ENCODE peak calls at places on chromosomes 16 and 17, in five cellular contexts. U is upper lobe of left lung, Y is GM12865, B is stomach, E is AG04450. W is an unnamed sample.

GRCh38 chr17:17792551-17793377 is 44.0 kb downstream of the SREBF1 start:
- DNase-seq in B (peak; percentile 38), Y (peak; percentile 43), E (no peak), U (peak; percentile 84), W (no peak)

GRCh38 chr16:15966420-15967222 is 17.2 kb downstream of the ABCC1 start:
- DNase-seq in B (no peak), Y (no peak), E (peak; percentile 61), U (no peak), W (no peak)

GRCh38 chr17:37818689-37819088 is 73.8 kb upstream of the HNF1B start:
- DNase-seq in B (peak; percentile 73), U (no peak), Y (no peak), E (peak; percentile 47), W (no peak)

GRCh38 chr17:885971-886571 is 93.5 kb downstream of the NXN start:
- DNase-seq in E (no peak), Y (no peak), U (peak; percentile 79), B (peak; percentile 72), W (no peak)

GRCh38 chr17:42031584-42031983 is 11.7 kb downstream of the NKIRAS2 start:
- DNase-seq in B (no peak), U (no peak), Y (no peak), E (no peak), W (no peak)

GRCh38 chr16:22786691-22787090 is 27.3 kb upstream of the HS3ST2 start:
- DNase-seq in U (no peak), B (no peak), Y (no peak), E (no peak), W (no peak)

GRCh38 chr17:49260011-49260921 is 29.7 kb upstream of the PHOSPHO1 start:
- DNase-seq in B (peak; percentile 49), U (peak; percentile 93), E (peak; percentile 33), Y (peak; percentile 43), W (peak; percentile 88)

GRCh38 chr16:13429411-13429810 is 490.5 kb upstream of the ERCC4 start:
- DNase-seq in U (no peak), Y (no peak), E (no peak), B (no peak), W (no peak)

GRCh38 chr17:59565959-59566324 is 532 bp downstream of the DHX40 start:
- DNase-seq in Y (peak; percentile 76), U (no peak), B (peak; percentile 47), E (peak; percentile 49), W (peak; percentile 64)

GRCh38 chr16:26598061-26598460 is 468.7 kb upstream of the C16orf82 start:
- DNase-seq in E (no peak), Y (peak; percentile 3), B (no peak), U (no peak), W (no peak)

GRCh38 chr17:39277110-39277509 is 51.4 kb upstream of the STAC2 start:
- DNase-seq in B (no peak), U (no peak), Y (peak; percentile 35), E (no peak), W (no peak)

GRCh38 chr17:20998571-20999043 is 44.2 kb downstream of the USP22 start:
- DNase-seq in E (no peak), U (no peak), Y (no peak), B (no peak), W (no peak)

GRCh38 chr16:85137323-85138072 is 25.2 kb upstream of the CIBAR2 start:
- DNase-seq in U (peak; percentile 94), B (peak; percentile 93), E (peak; percentile 78), Y (no peak), W (peak; percentile 80)

GRCh38 chr17:76154292-76154691 is 13.2 kb upstream of the FOXJ1 start:
- DNase-seq in Y (no peak), B (no peak), E (no peak), U (no peak), W (no peak)

GRCh38 chr16:561413-561794 is 1.2 kb downstream of the PRR35 start:
- DNase-seq in E (no peak), Y (no peak), U (no peak), B (no peak), W (no peak)

GRCh38 chr16:87192418-87193073 is 124.6 kb downstream of the C16orf95 start:
- DNase-seq in E (no peak), Y (no peak), U (peak; percentile 61), B (no peak), W (no peak)

GRCh38 chr17:7295230-7296180 is 1.1 kb upstream of the YBX2 start:
- DNase-seq in Y (no peak), E (no peak), B (no peak), U (no peak), W (peak; percentile 29)

GRCh38 chr17:56136316-56136715 is 17.0 kb upstream of the ANKFN1 start:
- DNase-seq in Y (no peak), B (no peak), U (no peak), E (no peak), W (no peak)

GRCh38 chr16:85309656-85310587 is 197.7 kb upstream of the CIBAR2 start:
- DNase-seq in Y (peak; percentile 22), U (peak; percentile 87), B (no peak), E (no peak), W (peak; percentile 86)

GRCh38 chr17:78063489-78063888 is 65.1 kb downstream of the TMC6 start:
- DNase-seq in U (no peak), Y (no peak), B (no peak), E (no peak), W (no peak)

GRCh38 chr17:80254396-80255241 is 6.0 kb upstream of the RNF213 start:
- DNase-seq in Y (peak; percentile 91), U (no peak), E (peak; percentile 68), B (peak; percentile 58), W (peak; percentile 65)

GRCh38 chr17:1782171-1782567 is 20.3 kb downstream of the SERPINF1 start:
- DNase-seq in U (no peak), Y (no peak), E (no peak), B (no peak), W (no peak)

GRCh38 chr16:3157229-3158013 is 22.6 kb downstream of the ZNF213 start:
- DNase-seq in Y (peak; percentile 79), B (peak; percentile 72), E (peak; percentile 89), U (peak; percentile 89), W (peak; percentile 69)

DNA sequence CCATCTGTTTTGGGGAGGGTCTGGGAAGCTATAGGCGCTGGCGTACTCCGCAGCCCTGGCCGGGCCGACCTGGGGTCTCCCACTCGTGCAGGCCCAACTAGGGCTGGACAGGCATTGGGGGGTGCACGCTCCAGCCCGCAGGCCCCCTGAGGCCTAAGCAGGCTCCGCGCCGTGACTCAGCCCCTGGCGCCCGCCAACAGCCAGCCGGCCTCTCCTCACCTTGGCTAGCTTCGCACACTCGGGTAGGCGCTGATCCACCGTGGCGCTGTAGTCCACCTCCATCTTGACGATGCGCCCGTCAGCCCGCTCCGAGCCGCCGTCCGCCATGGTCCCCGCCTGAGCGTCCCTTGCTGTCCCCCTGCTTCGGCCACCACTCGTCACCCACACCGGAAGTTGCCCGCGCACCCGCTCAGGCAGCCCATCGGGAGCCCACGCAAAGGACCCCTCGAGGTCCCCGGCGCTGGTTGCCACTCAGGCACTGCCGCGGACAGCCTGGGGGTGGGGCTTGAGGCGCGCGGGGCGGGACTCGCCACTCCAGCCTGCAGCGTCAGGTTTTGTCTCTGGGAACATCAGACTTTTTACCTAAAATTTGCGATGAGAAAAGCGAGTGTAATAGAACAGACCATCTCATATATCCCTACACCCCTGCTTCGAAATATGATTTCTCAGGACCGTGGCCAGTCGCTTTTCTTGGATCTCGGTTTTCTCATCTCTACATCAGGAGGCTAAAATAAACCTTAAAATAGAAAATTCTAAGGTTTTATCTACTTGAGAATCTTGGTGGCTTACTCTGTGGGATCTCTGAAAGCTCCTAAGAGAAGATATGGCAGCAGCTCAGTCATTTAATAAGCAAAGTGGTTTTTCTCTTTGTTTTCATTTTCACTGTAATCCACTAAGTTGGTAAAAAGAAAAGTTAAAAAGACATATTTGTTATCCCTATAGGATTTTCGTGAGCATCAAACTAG is at the start of gene PSMD12:
- DNase-seq in B (peak; percentile 94), Y (peak; percentile 96), E (peak; percentile 67), U (peak; percentile 99), W (peak; percentile 92)
- TF ChIP-seq CTCF in B (no peak), Y (no peak), E (no peak), U (no peak), W (no peak)

GRCh38 chr16:29738514-29738913 is 7.3 kb downstream of the C16orf54 start:
- DNase-seq in U (no peak), E (no peak), B (no peak), Y (peak; percentile 82), W (no peak)

GRCh38 chr16:29734826-29735225 is 11.0 kb downstream of the C16orf54 start:
- DNase-seq in B (no peak), E (no peak), Y (no peak), U (no peak), W (no peak)

GRCh38 chr16:29737713-29738112 is 8.1 kb downstream of the C16orf54 start:
- DNase-seq in E (no peak), B (no peak), Y (no peak), U (no peak), W (no peak)

GRCh38 chr16:29736764-29737163 is 9.0 kb downstream of the C16orf54 start:
- DNase-seq in B (no peak), U (no peak), Y (no peak), E (no peak), W (peak; percentile 63)

GRCh38 chr16:29736112-29736511 is 9.7 kb downstream of the C16orf54 start:
- DNase-seq in E (no peak), B (no peak), Y (no peak), U (no peak), W (no peak)
- TF ChIP-seq CTCF in E (peak; percentile 33), B (no peak), Y (no peak), U (no peak), W (no peak)

DNA sequence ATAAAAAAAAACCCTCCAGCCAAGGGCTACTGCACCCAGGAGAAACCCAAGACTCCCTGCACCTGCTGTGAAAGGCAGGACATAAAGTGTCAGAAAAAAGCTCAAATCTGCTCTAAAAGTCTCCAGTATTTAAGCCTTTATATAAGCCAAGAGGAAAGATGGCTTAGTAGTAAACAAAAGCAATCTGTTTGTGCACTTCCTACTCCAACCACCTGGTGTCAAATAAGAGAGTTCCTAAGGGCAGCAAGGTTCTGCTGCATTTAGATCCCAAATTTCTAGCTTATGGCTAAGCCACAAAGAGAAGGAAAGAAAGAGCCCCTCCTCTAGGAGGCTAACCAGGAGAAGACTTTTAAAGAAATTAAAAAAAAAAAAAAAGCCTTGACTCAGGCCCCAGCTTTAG is 20.6 kb downstream of the ACSM1 start:
- DNase-seq in Y (no peak), B (no peak), U (no peak), E (no peak), W (no peak)
- TF ChIP-seq CTCF in Y (peak; percentile 8), B (no peak), U (no peak), E (no peak), W (peak; percentile 24)

DNA sequence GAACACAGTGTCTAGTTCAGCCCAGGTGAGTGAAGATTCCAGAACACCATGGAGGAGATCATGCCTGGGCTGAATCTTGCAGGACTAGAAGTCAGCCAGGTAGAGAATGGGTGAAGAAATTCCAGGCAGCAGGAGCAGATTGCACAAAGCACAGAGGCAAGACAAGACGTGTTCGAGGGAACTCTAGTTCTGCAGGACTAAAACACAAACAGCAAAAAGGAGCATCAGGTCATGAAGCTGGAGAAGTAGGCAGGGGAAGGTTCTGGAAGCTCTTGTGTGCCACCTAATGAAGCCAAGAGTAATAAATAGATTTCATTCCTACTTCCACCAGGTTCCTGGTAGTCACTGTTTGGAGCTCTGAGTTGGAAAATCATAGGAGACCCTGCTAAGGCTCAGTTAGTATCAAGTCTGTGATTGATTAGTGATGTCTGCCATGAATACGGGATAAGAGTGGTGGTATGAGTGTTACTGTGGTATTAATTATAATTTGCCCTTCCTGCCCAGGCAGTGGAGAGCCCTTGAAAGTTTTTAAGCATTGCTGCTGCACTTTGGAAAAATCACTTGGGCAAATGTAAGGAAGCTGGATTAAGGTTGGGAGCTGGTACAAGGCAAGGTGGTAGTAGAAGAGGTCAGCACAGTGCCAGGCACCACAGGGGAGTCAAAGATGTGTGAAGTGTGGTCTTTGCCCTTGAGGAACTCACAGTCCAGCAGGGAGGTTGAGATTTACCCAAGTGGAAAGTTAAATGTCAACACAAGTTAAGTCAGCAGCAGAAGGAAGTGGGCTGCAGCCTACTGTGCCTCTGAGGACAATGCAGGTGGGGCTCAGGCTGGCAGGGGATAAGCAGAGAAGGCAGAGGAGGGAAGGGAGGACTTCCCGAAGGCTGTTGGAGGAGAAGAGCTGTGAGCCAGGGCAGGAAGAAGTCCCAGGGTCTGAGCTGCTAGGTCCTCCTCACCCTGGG is 13.5 kb upstream of the FOXN1 start:
- DNase-seq in B (no peak), E (no peak), U (no peak), Y (no peak), W (no peak)
- TF ChIP-seq CTCF in B (no peak), E (no peak), U (no peak), Y (no peak), W (no peak)